ENCODE peak calls at places on chromosomes 6 and 20, in seven cellular contexts. One of them, this sample, is unnamed.

GRCh38 chr6:30855429-30856069 is 28.8 kb upstream of the DDR1 start:
- DNase-seq in amygdala: no peak
- DNase-seq in suprapubic skin: no peak
- DNase-seq in stimulated activated CD4-positive, alpha-beta T cell treated with anti-CD3 and anti-CD28 coated beads, Interleukin-2, amount 100 ng/mL, for 48 hours: no peak
- DNase-seq in OCI-M1: no peak
- DNase-seq in effector CD4-positive, alpha-beta T cell: no peak
- DNase-seq in Caki2: no peak
- DNase-seq in this sample: no peak

GRCh38 chr6:95905132-95905531 is 110.6 kb upstream of the FUT9 start:
- DNase-seq in amygdala: no peak
- DNase-seq in suprapubic skin: no peak
- DNase-seq in stimulated activated CD4-positive, alpha-beta T cell treated with anti-CD3 and anti-CD28 coated beads, Interleukin-2, amount 100 ng/mL, for 48 hours: no peak
- DNase-seq in OCI-M1: no peak
- DNase-seq in effector CD4-positive, alpha-beta T cell: no peak
- DNase-seq in Caki2: no peak
- DNase-seq in this sample: no peak

GRCh38 chr6:117906454-117906904 is 585 bp upstream of the SLC35F1 start:
- DNase-seq in amygdala: no peak
- DNase-seq in suprapubic skin: no peak
- DNase-seq in stimulated activated CD4-positive, alpha-beta T cell treated with anti-CD3 and anti-CD28 coated beads, Interleukin-2, amount 100 ng/mL, for 48 hours: no peak
- DNase-seq in OCI-M1: no peak
- DNase-seq in effector CD4-positive, alpha-beta T cell: no peak
- DNase-seq in Caki2: no peak
- DNase-seq in this sample: no peak

GRCh38 chr6:90584636-90585255 is 2.1 kb downstream of the MAP3K7 start:
- DNase-seq in amygdala: no peak
- DNase-seq in suprapubic skin: no peak
- DNase-seq in stimulated activated CD4-positive, alpha-beta T cell treated with anti-CD3 and anti-CD28 coated beads, Interleukin-2, amount 100 ng/mL, for 48 hours: no peak
- DNase-seq in OCI-M1: no peak
- DNase-seq in effector CD4-positive, alpha-beta T cell: no peak
- DNase-seq in Caki2: no peak
- DNase-seq in this sample: no peak

GRCh38 chr20:59835057-59835447 is 98.4 kb downstream of the SYCP2 start:
- DNase-seq in amygdala: no peak
- DNase-seq in suprapubic skin: no peak
- DNase-seq in stimulated activated CD4-positive, alpha-beta T cell treated with anti-CD3 and anti-CD28 coated beads, Interleukin-2, amount 100 ng/mL, for 48 hours: no peak
- DNase-seq in OCI-M1: no peak
- DNase-seq in effector CD4-positive, alpha-beta T cell: no peak
- DNase-seq in Caki2: no peak
- DNase-seq in this sample: no peak

GRCh38 chr6:79250107-79250514 is 15.6 kb upstream of the HMGN3 start:
- DNase-seq in amygdala: no peak
- DNase-seq in suprapubic skin: no peak
- DNase-seq in stimulated activated CD4-positive, alpha-beta T cell treated with anti-CD3 and anti-CD28 coated beads, Interleukin-2, amount 100 ng/mL, for 48 hours: no peak
- DNase-seq in OCI-M1: peak
- DNase-seq in effector CD4-positive, alpha-beta T cell: no peak
- DNase-seq in Caki2: no peak
- DNase-seq in this sample: peak

GRCh38 chr6:119339941-119340456 is 9.6 kb downstream of the MAN1A1 start:
- DNase-seq in amygdala: no peak
- DNase-seq in suprapubic skin: no peak
- DNase-seq in stimulated activated CD4-positive, alpha-beta T cell treated with anti-CD3 and anti-CD28 coated beads, Interleukin-2, amount 100 ng/mL, for 48 hours: no peak
- DNase-seq in OCI-M1: peak
- DNase-seq in effector CD4-positive, alpha-beta T cell: no peak
- DNase-seq in Caki2: no peak
- DNase-seq in this sample: no peak

GRCh38 chr6:157429248-157429647 is 48.3 kb downstream of the ZDHHC14 start:
- DNase-seq in amygdala: no peak
- DNase-seq in suprapubic skin: no peak
- DNase-seq in stimulated activated CD4-positive, alpha-beta T cell treated with anti-CD3 and anti-CD28 coated beads, Interleukin-2, amount 100 ng/mL, for 48 hours: no peak
- DNase-seq in OCI-M1: no peak
- DNase-seq in effector CD4-positive, alpha-beta T cell: no peak
- DNase-seq in Caki2: no peak
- DNase-seq in this sample: no peak